ENCODE peak calls at places on chromosomes 6 and 20, in six cellular contexts. J is neuronal stem cell, K is fibroblast of lung, C is pancreas, X is GM23248, N is A549. O is an unnamed sample.

GRCh38 chr6:35052694-35053565 is 88.2 kb downstream of the TCP11 start:
- DNase-seq in K (peak; percentile 36), X (peak; percentile 35), J (peak; percentile 57), C (no peak), N (no peak), O (no peak)

GRCh38 chr6:7390218-7390878 is 740 bp downstream of the RIOK1 start:
- DNase-seq in N (no peak), X (no peak), C (no peak), J (no peak), K (no peak), O (no peak)

GRCh38 chr20:36085686-36086267 is 68.8 kb upstream of the EPB41L1 start:
- DNase-seq in J (no peak), N (peak; percentile 84), C (no peak), X (peak; percentile 78), K (peak; percentile 74), O (no peak)

GRCh38 chr6:151738960-151739359 is 68.5 kb upstream of the ESR1 start:
- DNase-seq in C (no peak), J (no peak), X (no peak), N (no peak), K (no peak), O (no peak)

GRCh38 chr6:37758234-37758633 is 60.6 kb upstream of the MDGA1 start:
- DNase-seq in J (no peak), K (no peak), N (no peak), C (no peak), X (no peak), O (no peak)

GRCh38 chr6:136989591-136990578 is 54.9 kb downstream of the IL20RA start:
- DNase-seq in N (no peak), X (peak; percentile 28), K (peak; percentile 6), J (no peak), C (no peak), O (no peak)

GRCh38 chr6:37303891-37304503 is 46.1 kb upstream of the TMEM217 start:
- DNase-seq in N (peak; percentile 37), K (peak; percentile 34), J (no peak), C (no peak), X (peak; percentile 70), O (no peak)

GRCh38 chr6:17276766-17277165 is 4.4 kb upstream of the RBM24 start:
- DNase-seq in K (peak; percentile 52), X (peak; percentile 60), N (no peak), C (no peak), J (no peak), O (no peak)

GRCh38 chr6:113642714-113643442 is 214.3 kb upstream of the MARCKS start:
- DNase-seq in N (peak; percentile 35), X (peak; percentile 8), K (peak; percentile 21), C (peak; percentile 84), J (no peak), O (no peak)

GRCh38 chr6:89260310-89260709 is 43.2 kb upstream of the GABRR1 start:
- DNase-seq in C (no peak), K (no peak), N (no peak), J (no peak), X (no peak), O (no peak)

GRCh38 chr6:99821164-99821563 is 172.9 kb downstream of the MCHR2 start:
- DNase-seq in J (no peak), K (no peak), X (no peak), N (no peak), C (no peak), O (no peak)

GRCh38 chr20:59004763-59005522 is 2.1 kb downstream of the CTSZ start:
- DNase-seq in C (no peak), K (no peak), N (no peak), J (no peak), X (no peak), O (no peak)

GRCh38 chr6:131828946-131829345 is 21.1 kb downstream of the ENPP1 start:
- DNase-seq in N (no peak), K (no peak), J (no peak), C (no peak), X (no peak), O (no peak)

DNA sequence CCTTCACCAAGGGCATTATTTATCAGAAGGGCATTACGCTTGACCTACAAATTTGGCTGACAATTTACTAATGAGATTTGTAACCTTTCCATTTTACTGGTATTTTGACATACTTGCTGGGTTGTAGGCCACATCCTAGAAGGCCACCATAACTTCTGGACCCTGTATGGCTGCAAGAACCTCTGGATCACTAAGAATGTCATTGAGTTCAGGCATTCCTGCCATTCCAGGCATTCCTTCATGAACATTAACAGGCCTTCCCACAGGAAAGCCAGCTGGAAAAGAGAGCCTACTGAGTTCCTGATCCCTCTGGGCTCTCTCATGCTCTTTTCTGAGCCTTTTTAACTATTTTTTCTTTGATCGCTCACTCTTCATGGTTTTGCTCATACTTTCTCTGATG is 28.4 kb upstream of the SLC35A1 start:
- DNase-seq in X (no peak), K (peak; percentile 9), J (peak; percentile 48), C (no peak), N (no peak), O (peak; percentile 37)
- H3K27ac ChIP-seq in X (no peak overlapping the region), K (no peak overlapping the region), J (peak overlapping the region; percentile 68), C (no peak overlapping the region), N (no peak overlapping the region), O (no peak overlapping the region)

GRCh38 chr6:75611011-75611701 is 9.5 kb downstream of the SENP6 start:
- DNase-seq in J (no peak), N (no peak), K (peak; percentile 53), X (peak; percentile 39), C (no peak), O (no peak)

GRCh38 chr6:75611702-75612375 is 10.2 kb downstream of the SENP6 start:
- DNase-seq in X (peak; percentile 75), K (peak; percentile 44), J (no peak), C (no peak), N (no peak), O (no peak)

GRCh38 chr6:75608304-75608703 is 6.6 kb downstream of the SENP6 start:
- DNase-seq in X (no peak), J (no peak), C (no peak), K (no peak), N (no peak), O (no peak)

GRCh38 chr6:75608955-75609533 is 7.4 kb downstream of the SENP6 start:
- DNase-seq in X (no peak), J (no peak), N (no peak), K (no peak), C (no peak), O (no peak)

GRCh38 chr6:75609639-75610590 is 8.2 kb downstream of the SENP6 start:
- DNase-seq in X (peak; percentile 34), C (no peak), N (no peak), K (peak; percentile 84), J (no peak), O (no peak)
- H3K27ac ChIP-seq in X (peak overlapping the region; percentile 35), C (no peak overlapping the region), N (no peak overlapping the region), K (no peak overlapping the region), J (no peak overlapping the region), O (no peak overlapping the region)

DNA sequence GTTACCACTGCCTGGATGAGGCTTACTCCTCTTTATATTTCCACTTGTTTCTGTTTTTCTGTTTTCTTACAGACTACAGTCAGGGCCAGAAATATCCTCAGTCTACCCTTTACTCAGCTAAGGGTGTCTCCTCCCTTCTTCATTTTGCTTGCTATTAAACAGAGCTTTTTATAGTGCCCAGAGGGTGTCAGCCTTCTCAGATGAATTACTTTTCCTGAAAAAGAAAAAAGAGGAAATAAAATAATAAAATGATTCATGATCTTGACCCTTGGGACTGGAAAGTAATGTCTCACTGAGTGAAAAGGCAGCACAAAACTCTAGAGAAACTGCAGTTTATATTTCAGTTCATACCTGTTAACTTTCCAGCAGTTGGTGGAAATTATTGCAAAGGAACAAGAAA is 170.7 kb downstream of the IBTK start:
- DNase-seq in J (no peak), X (peak; percentile 40), K (no peak), C (no peak), N (no peak), O (no peak)
- H3K27ac ChIP-seq in J (no peak overlapping the region), X (no peak overlapping the region), K (no peak overlapping the region), C (no peak overlapping the region), N (no peak overlapping the region), O (no peak overlapping the region)

DNA sequence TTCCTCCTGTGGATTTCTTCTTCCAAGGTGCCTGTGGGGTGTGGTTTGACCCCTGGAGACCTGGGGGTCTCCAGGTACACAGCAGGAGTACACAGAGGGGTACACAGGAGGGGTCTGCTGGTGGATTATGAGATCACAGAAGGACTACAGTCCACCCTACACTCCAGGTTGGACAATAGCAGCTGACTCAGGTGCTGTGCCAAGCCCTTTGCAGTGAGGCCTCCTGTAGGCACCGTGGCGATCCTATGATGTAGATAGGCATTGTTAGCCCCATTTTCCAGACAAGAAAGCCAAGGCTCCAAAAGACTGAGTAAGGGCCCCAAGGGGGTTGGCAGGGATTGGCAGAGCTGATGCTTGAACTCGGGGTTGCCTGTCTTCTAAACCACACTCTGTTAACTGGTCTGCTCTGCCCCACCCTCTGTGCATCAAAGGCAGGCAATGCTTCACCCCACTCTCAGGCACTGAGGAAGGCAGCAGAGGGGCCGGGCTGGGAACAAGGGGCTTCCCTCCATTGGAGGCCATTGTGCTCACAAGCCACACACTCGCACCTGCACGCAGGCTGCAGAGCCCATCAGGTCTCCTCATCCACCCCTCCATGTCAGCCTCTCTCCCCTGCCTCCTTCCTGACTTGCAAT is 77.5 kb upstream of the SIRPA start:
- DNase-seq in K (no peak), J (no peak), X (no peak), N (no peak), C (no peak), O (no peak)
- H3K27ac ChIP-seq in K (no peak overlapping the region), J (no peak overlapping the region), X (peak overlapping the region; percentile 84), N (peak overlapping the region; percentile 71), C (no peak overlapping the region), O (no peak overlapping the region)

GRCh38 chr20:37453288-37453687 is 67.8 kb upstream of the NNAT start:
- DNase-seq in K (no peak), N (no peak), J (no peak), C (no peak), X (no peak), O (no peak)
- H3K27ac ChIP-seq in K (no peak overlapping the region), N (no peak overlapping the region), J (no peak overlapping the region), C (no peak overlapping the region), X (no peak overlapping the region), O (no peak overlapping the region)

GRCh38 chr20:34582221-34582620 is 23.7 kb downstream of the MAP1LC3A start:
- DNase-seq in J (no peak), K (no peak), N (no peak), X (no peak), C (no peak), O (no peak)
- H3K27ac ChIP-seq in J (no peak overlapping the region), K (no peak overlapping the region), N (no peak overlapping the region), X (peak overlapping the region; percentile 52), C (no peak overlapping the region), O (no peak overlapping the region)

GRCh38 chr6:43496370-43497128 is 13.6 kb downstream of the LRRC73 start:
- DNase-seq in C (no peak), J (no peak), N (peak; percentile 52), K (peak; percentile 68), X (peak; percentile 86), O (no peak)

GRCh38 chr6:43497129-43497396 is 13.1 kb downstream of the LRRC73 start:
- DNase-seq in J (no peak), N (no peak), K (no peak), C (no peak), X (no peak), O (no peak)

GRCh38 chr6:43500921-43501320 is 9.2 kb downstream of the LRRC73 start:
- DNase-seq in N (no peak), C (no peak), X (no peak), K (no peak), J (no peak), O (no peak)

GRCh38 chr6:43497694-43498093 is 12.5 kb downstream of the LRRC73 start:
- DNase-seq in N (no peak), C (no peak), K (no peak), J (no peak), X (no peak), O (no peak)

GRCh38 chr6:43499028-43499815 is 10.9 kb downstream of the LRRC73 start:
- DNase-seq in X (no peak), K (no peak), J (no peak), N (no peak), C (no peak), O (no peak)
- H3K27ac ChIP-seq in X (no peak overlapping the region), K (no peak overlapping the region), J (no peak overlapping the region), N (no peak overlapping the region), C (no peak overlapping the region), O (no peak overlapping the region)

GRCh38 chr6:106439459-106439858 is 78.9 kb downstream of the CRYBG1 start:
- DNase-seq in K (peak; percentile 29), J (no peak), X (peak; percentile 56), C (no peak), N (no peak), O (no peak)
- H3K27ac ChIP-seq in K (no peak overlapping the region), J (no peak overlapping the region), X (no peak overlapping the region), C (no peak overlapping the region), N (no peak overlapping the region), O (no peak overlapping the region)

O was measured in iPS DF 6.9.